ENCODE peak calls at places on chromosomes 2 and 18, in four cellular contexts. S, I, X and M are unnamed samples.

GRCh38 chr2:6994569-6994968 is 77.4 kb downstream of the RNF144A start:
- DNase-seq in S (no peak), I (no peak), X (no peak), M (no peak)

GRCh38 chr2:106098664-106099063 is 95.4 kb downstream of the UXS1 start:
- DNase-seq in S (no peak), I (no peak), X (no peak), M (no peak)

GRCh38 chr2:88838165-88838635 is 146.7 kb downstream of the RPIA start:
- DNase-seq in S (no peak), I (no peak), X (no peak), M (no peak)

GRCh38 chr2:239268082-239268481 is 132.7 kb downstream of the HDAC4 start:
- DNase-seq in S (peak; percentile 88), I (peak; percentile 83), X (no peak), M (no peak)

GRCh38 chr2:45000921-45001628 is 8.2 kb downstream of the SIX2 start:
- DNase-seq in S (peak; percentile 83), I (no peak), X (no peak), M (no peak)

GRCh38 chr18:6741290-6741689 is 11.8 kb downstream of the ARHGAP28 start:
- DNase-seq in S (no peak), I (no peak), X (no peak), M (no peak)

GRCh38 chr2:169221745-169222369 is 140.5 kb downstream of the LRP2 start:
- DNase-seq in S (no peak), I (no peak), X (no peak), M (no peak)

GRCh38 chr2:48144777-48145176 is 238.5 kb upstream of the FBXO11 start:
- DNase-seq in S (no peak), I (no peak), X (no peak), M (no peak)

GRCh38 chr18:77103991-77104521 is 28.5 kb downstream of the MBP start:
- DNase-seq in S (no peak), I (no peak), X (no peak), M (no peak)

GRCh38 chr2:36507408-36507812 is 90.6 kb downstream of the FEZ2 start:
- DNase-seq in S (no peak), I (peak; percentile 61), X (no peak), M (no peak)

GRCh38 chr2:65724341-65724740 is 291.9 kb upstream of the SPRED2 start:
- DNase-seq in S (no peak), I (no peak), X (no peak), M (no peak)

GRCh38 chr2:45220227-45220626 is 211.0 kb upstream of the SIX2 start:
- DNase-seq in S (no peak), I (no peak), X (no peak), M (no peak)

GRCh38 chr2:66897676-66898280 is 462.9 kb downstream of the MEIS1 start:
- DNase-seq in S (no peak), I (no peak), X (no peak), M (no peak)

GRCh38 chr2:205758498-205758897 is 76.2 kb downstream of the NRP2 start:
- DNase-seq in S (no peak), I (no peak), X (no peak), M (no peak)

GRCh38 chr18:9683418-9684396 is 24.4 kb upstream of the RAB31 start:
- DNase-seq in S (no peak), I (no peak), X (no peak), M (no peak)

GRCh38 chr2:10877691-10878111 is 34.0 kb upstream of the KCNF1 start:
- DNase-seq in S (no peak), I (peak; percentile 55), X (no peak), M (no peak)

GRCh38 chr2:217529271-217529670 is 473.5 kb downstream of the TNS1 start:
- DNase-seq in S (no peak), I (no peak), X (no peak), M (no peak)

GRCh38 chr2:74325815-74326214 is 17.4 kb downstream of the SLC4A5 start:
- DNase-seq in S (no peak), I (no peak), X (no peak), M (no peak)
- H3K27ac ChIP-seq in S (no peak overlapping the region), I (no peak overlapping the region), X (no peak overlapping the region), M (no peak overlapping the region)

GRCh38 chr2:219477815-219478214 is 20.9 kb upstream of the GMPPA start:
- DNase-seq in S (peak; percentile 60), I (no peak), X (no peak), M (no peak)
- H3K27ac ChIP-seq in S (no peak overlapping the region), I (no peak overlapping the region), X (peak overlapping the region; percentile 40), M (peak overlapping the region; percentile 62)

GRCh38 chr2:64189586-64189985 is 45.4 kb upstream of the PELI1 start:
- DNase-seq in S (no peak), I (no peak), X (no peak), M (no peak)

GRCh38 chr2:64189167-64189566 is 44.9 kb upstream of the PELI1 start:
- DNase-seq in S (no peak), I (no peak), X (no peak), M (no peak)

GRCh38 chr2:64192570-64193192 is 48.5 kb upstream of the PELI1 start:
- DNase-seq in S (no peak), I (no peak), X (no peak), M (no peak)

GRCh38 chr2:64196986-64197385 is 52.8 kb upstream of the PELI1 start:
- DNase-seq in S (no peak), I (no peak), X (no peak), M (no peak)

GRCh38 chr2:64192080-64192479 is 47.9 kb upstream of the PELI1 start:
- DNase-seq in S (no peak), I (no peak), X (no peak), M (no peak)
- H3K27ac ChIP-seq in S (no peak overlapping the region), I (no peak overlapping the region), X (no peak overlapping the region), M (peak overlapping the region; percentile 5)

GRCh38 chr2:68829764-68830163 is 41.4 kb downstream of the BMP10 start:
- DNase-seq in S (no peak), I (no peak), X (no peak), M (no peak)

GRCh38 chr2:68828887-68829708 is 42.1 kb downstream of the BMP10 start:
- DNase-seq in S (peak; percentile 92), I (peak; percentile 97), X (peak; percentile 86), M (peak; percentile 88)

GRCh38 chr2:68825891-68826290 is 45.3 kb downstream of the BMP10 start:
- DNase-seq in S (no peak), I (no peak), X (no peak), M (no peak)

GRCh38 chr2:68824831-68825230 is 46.4 kb downstream of the BMP10 start:
- DNase-seq in S (no peak), I (no peak), X (no peak), M (no peak)

DNA sequence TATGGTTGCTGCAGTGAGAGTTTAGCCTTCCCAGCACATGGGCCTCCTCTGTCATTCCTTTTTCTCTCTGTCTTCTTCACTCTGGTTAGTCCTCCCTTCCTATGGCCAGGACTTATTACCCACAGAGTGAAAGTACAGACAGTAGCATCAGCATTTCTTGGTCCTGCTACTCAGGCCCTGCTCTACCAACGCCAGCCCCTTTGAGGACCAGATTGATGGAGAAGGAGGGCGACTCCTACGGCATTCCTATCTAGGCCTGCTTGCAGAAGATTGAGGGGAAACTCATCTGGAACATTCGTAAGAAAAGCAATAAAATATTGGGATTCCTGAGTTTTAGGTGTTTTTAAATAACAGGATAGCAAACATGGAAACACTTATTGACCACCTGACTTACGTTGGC is 43.5 kb downstream of the BMP10 start:
- DNase-seq in S (no peak), I (no peak), X (no peak), M (no peak)
- H3K27ac ChIP-seq in S (no peak overlapping the region), I (no peak overlapping the region), X (peak overlapping the region; percentile 95), M (no peak overlapping the region)

DNA sequence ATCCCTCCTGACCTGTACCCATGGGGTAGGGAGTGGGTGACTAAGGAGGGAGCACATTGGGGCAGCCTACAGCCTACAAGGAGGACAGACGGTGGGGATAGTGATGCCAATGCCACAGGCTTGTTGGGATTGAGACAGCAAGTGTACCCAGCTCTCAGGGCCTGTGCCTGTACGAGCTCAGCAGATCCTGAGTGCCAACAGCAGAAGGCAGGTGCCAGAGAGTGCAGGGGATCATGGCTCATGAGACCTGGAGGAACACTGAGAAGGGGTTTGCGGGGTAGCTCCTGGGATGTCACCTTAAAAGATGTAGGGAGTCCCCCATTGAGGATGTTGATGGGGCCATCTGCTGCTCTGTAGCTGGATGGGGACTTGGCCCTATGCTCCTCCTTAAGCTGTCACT is 10.3 kb upstream of the SNED1 start:
- DNase-seq in S (no peak), I (no peak), X (no peak), M (no peak)
- H3K27ac ChIP-seq in S (no peak overlapping the region), I (no peak overlapping the region), X (peak overlapping the region; percentile 65), M (peak overlapping the region; percentile 5)

GRCh38 chr2:377414-377813 is 89.5 kb upstream of the ALKAL2 start:
- DNase-seq in S (no peak), I (no peak), X (no peak), M (no peak)

GRCh38 chr2:378364-378763 is 90.5 kb upstream of the ALKAL2 start:
- DNase-seq in S (no peak), I (no peak), X (no peak), M (no peak)

GRCh38 chr2:379778-380177 is 91.9 kb upstream of the ALKAL2 start:
- DNase-seq in S (no peak), I (no peak), X (no peak), M (no peak)

GRCh38 chr2:375270-375946 is 87.5 kb upstream of the ALKAL2 start:
- DNase-seq in S (no peak), I (no peak), X (no peak), M (no peak)

DNA sequence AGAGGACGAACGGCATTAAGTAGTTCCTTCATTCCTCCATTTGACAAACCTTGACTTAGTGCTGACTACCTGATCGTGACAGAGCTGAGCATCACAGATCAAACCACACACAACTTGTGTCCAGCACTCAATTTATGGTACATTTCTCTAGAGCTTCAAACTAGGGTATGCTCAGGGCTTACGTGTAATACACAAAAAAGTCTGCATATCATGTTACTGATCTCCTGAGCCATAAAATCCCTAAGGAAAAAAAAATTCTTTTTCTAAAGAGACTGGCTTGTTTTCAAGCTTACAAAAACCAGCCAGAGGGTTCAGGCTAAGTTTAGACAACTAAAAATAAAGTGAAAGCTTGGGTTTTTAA is 88.0 kb upstream of the ALKAL2 start:
- DNase-seq in S (no peak), I (no peak), X (no peak), M (no peak)
- H3K27ac ChIP-seq in S (no peak overlapping the region), I (no peak overlapping the region), X (peak overlapping the region; percentile 36), M (peak overlapping the region; percentile 73)